ENCODE peak calls at places on chromosome 2, in five cellular contexts. N is HepG2, R is K562, M is HCT116, T is GM12878. U is an unnamed sample.
A peak's percentile ranks its signal among the peaks of the same experiment; 100 is the strongest.

GRCh38 chr2:29326926-29327325 is 211.7 kb downstream of the CLIP4 start:
- DNase-seq in T (no peak), M (no peak), N (no peak), R (no peak), U (no peak)

GRCh38 chr2:218856896-218857243 is 2.7 kb upstream of the WNT6 start:
- DNase-seq in R (no peak), T (no peak), N (no peak), M (no peak), U (no peak)

GRCh38 chr2:67923696-67924095 is 139.1 kb downstream of the C1D start:
- DNase-seq in T (no peak), M (no peak), R (no peak), N (no peak), U (no peak)

GRCh38 chr2:222322241-222322640 is 23.4 kb upstream of the PAX3 start:
- DNase-seq in M (no peak), N (no peak), R (no peak), T (no peak), U (no peak)

GRCh38 chr2:63488118-63488713 is 100.1 kb downstream of the WDPCP start:
- DNase-seq in R (peak; percentile 8), T (no peak), M (peak; percentile 15), N (peak; percentile 21), U (no peak)

GRCh38 chr2:240326886-240327285 is 108.6 kb upstream of the GPC1 start:
- DNase-seq in R (no peak), M (no peak), N (no peak), T (no peak), U (no peak)

GRCh38 chr2:240466579-240467148 is 31.2 kb downstream of the GPC1 start:
- DNase-seq in R (no peak), N (no peak), T (no peak), M (no peak), U (peak; percentile 43)

GRCh38 chr2:26671691-26672090 is 20.8 kb upstream of the KCNK3 start:
- DNase-seq in M (no peak), N (no peak), T (no peak), R (no peak), U (no peak)

GRCh38 chr2:3457524-3458395 is 61.6 kb downstream of the ADI1 start:
- DNase-seq in N (no peak), T (no peak), M (no peak), R (no peak), U (no peak)

GRCh38 chr2:11869423-11869991 is 123.1 kb downstream of the LPIN1 start:
- DNase-seq in M (no peak), T (no peak), N (no peak), R (no peak), U (peak; percentile 32)

GRCh38 chr2:7592618-7593140 is 675.5 kb downstream of the RNF144A start:
- DNase-seq in R (no peak), M (no peak), N (no peak), T (no peak), U (no peak)

GRCh38 chr2:82993631-82994030 is 1465.4 kb downstream of the SUCLG1 start:
- DNase-seq in N (no peak), T (no peak), M (peak; percentile 18), R (no peak), U (no peak)

GRCh38 chr2:239260546-239261327 is 140.1 kb downstream of the HDAC4 start:
- DNase-seq in M (no peak), R (no peak), N (no peak), T (no peak), U (no peak)

GRCh38 chr2:62309081-62309464 is 113.2 kb downstream of the B3GNT2 start:
- DNase-seq in M (no peak), R (no peak), N (no peak), T (no peak), U (no peak)

GRCh38 chr2:102233132-102233884 is 46.5 kb downstream of the IL1RL2 start:
- DNase-seq in T (no peak), N (no peak), R (no peak), M (no peak), U (peak; percentile 58)

GRCh38 chr2:206045251-206045650 is 40.7 kb downstream of the INO80D start:
- DNase-seq in N (no peak), R (no peak), T (no peak), M (no peak), U (no peak)

GRCh38 chr2:45607701-45608100 is 3.4 kb downstream of the SRBD1 start:
- DNase-seq in T (no peak), N (peak; percentile 45), M (peak; percentile 26), R (peak; percentile 55), U (no peak)

GRCh38 chr2:233068762-233069418 is 8.7 kb downstream of the INPP5D start:
- DNase-seq in R (no peak), N (no peak), T (no peak), M (no peak), U (no peak)

GRCh38 chr2:197079832-197080555 is 153.5 kb upstream of the PGAP1 start:
- DNase-seq in M (no peak), N (no peak), T (no peak), R (no peak), U (no peak)

GRCh38 chr2:119366161-119366648 is 429 bp downstream of the C2orf76 start:
- DNase-seq in R (no peak), M (no peak), T (no peak), N (peak; percentile 70), U (no peak)
- TF ChIP-seq ATF3 in R (no peak), M (no peak), T (no peak), N (no peak), U (no peak)

GRCh38 chr2:212398316-212398715 is 140.3 kb downstream of the ERBB4 start:
- DNase-seq in T (no peak), M (no peak), N (no peak), R (no peak), U (no peak)
- TF ChIP-seq JUND in T (no peak), M (no peak), N (no peak), R (no peak), U (no peak)

GRCh38 chr2:20421988-20422678 is 24.7 kb upstream of the RHOB start:
- DNase-seq in N (no peak), T (no peak), R (no peak), M (no peak), U (no peak)
- TF ChIP-seq ATF3 in N (no peak), T (no peak), R (no peak), M (no peak), U (no peak)

GRCh38 chr2:65411056-65411795 is 21.2 kb downstream of the SPRED2 start:
- DNase-seq in T (no peak), N (peak; percentile 43), M (no peak), R (no peak), U (no peak)

GRCh38 chr2:65403529-65403915 is 28.9 kb downstream of the SPRED2 start:
- DNase-seq in R (no peak), M (no peak), T (no peak), N (no peak), U (no peak)

GRCh38 chr2:65404988-65405697 is 27.3 kb downstream of the SPRED2 start:
- DNase-seq in R (no peak), T (no peak), M (no peak), N (no peak), U (no peak)

GRCh38 chr2:65409045-65409444 is 23.4 kb downstream of the SPRED2 start:
- DNase-seq in R (no peak), T (no peak), M (no peak), N (no peak), U (no peak)

GRCh38 chr2:65407240-65407639 is 25.2 kb downstream of the SPRED2 start:
- DNase-seq in R (no peak), N (no peak), M (no peak), T (no peak), U (no peak)
- TF ChIP-seq JUND in R (no peak), N (no peak), M (no peak), T (no peak), U (no peak)

DNA sequence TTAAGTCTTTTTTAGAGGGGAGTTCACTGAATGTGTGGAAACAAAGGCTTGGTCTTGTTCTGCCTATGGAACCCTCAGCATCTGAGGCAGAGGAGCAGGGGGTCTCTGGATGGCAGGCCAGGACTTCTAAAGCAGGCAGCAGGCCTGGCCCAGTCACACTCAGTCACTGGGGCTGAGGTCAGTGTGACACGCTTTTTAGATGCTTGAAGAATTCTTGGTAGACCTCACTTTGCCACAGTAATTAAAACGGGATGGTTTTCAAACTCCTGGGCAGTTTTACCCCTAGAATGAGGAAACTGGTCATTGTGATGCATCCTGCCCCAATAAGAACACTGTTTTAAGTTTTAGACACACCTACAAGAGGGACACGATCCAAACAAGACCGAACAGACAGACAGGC is 184.7 kb downstream of the AFF3 start:
- DNase-seq in T (no peak), N (no peak), M (no peak), R (no peak), U (no peak)
- TF ChIP-seq ATF3 in T (no peak), N (no peak), M (no peak), R (no peak), U (no peak)

GRCh38 chr2:110732422-110733413 is at the start of gene ACOXL:
- DNase-seq in M (peak; percentile 40), T (no peak), R (peak; percentile 61), N (no peak), U (peak; percentile 89)
- TF ChIP-seq JUND in M (no peak), T (no peak), R (no peak), N (no peak), U (no peak)

U was measured in H1.